ENCODE peak calls at places on chromosomes 16 and 17, in six cellular contexts. R is H9, X is HCT116, A is SK-N-SH, V is GM23248, N is fibroblast of lung. Y is an unnamed sample.

GRCh38 chr17:13776027-13776551 is 174.4 kb upstream of the HS3ST3A1 start:
- DNase-seq in V (peak; percentile 48), A (peak; percentile 10), R (no peak), N (no peak), X (no peak), Y (no peak)

GRCh38 chr16:31052131-31052530 is 18.8 kb downstream of the STX4 start:
- DNase-seq in R (no peak), N (peak; percentile 92), A (no peak), X (peak; percentile 72), V (peak; percentile 97), Y (no peak)

GRCh38 chr16:4477966-4478365 is 1.8 kb downstream of the HMOX2 start:
- DNase-seq in X (peak; percentile 45), A (peak; percentile 31), R (no peak), V (peak; percentile 78), N (peak; percentile 75), Y (no peak)

GRCh38 chr16:67665598-67665997 is 952 bp downstream of the ENKD1 start:
- DNase-seq in V (no peak), A (no peak), X (no peak), N (no peak), R (no peak), Y (no peak)

GRCh38 chr17:28746611-28747045 is 2.8 kb downstream of the TRAF4 start:
- DNase-seq in A (no peak), V (no peak), N (no peak), X (no peak), R (peak; percentile 78), Y (peak; percentile 91)

GRCh38 chr17:50279181-50279526 is 4.9 kb downstream of the TMEM92 start:
- DNase-seq in X (no peak), N (no peak), R (no peak), A (no peak), V (peak; percentile 52), Y (no peak)

GRCh38 chr16:12661656-12662172 is 142.0 kb downstream of the CPPED1 start:
- DNase-seq in X (peak; percentile 6), V (peak; percentile 44), N (peak; percentile 22), R (peak; percentile 76), A (no peak), Y (no peak)

GRCh38 chr17:15341385-15341849 is at the start of gene TEKT3:
- DNase-seq in X (no peak), R (peak; percentile 99), A (peak; percentile 94), V (peak; percentile 71), N (peak; percentile 73), Y (peak; percentile 94)

GRCh38 chr17:5580974-5581373 is 3.3 kb downstream of the NLRP1 start:
- DNase-seq in X (no peak), R (no peak), A (no peak), N (no peak), V (no peak), Y (no peak)

GRCh38 chr17:27318228-27318627 is 24.3 kb downstream of the WSB1 start:
- DNase-seq in A (no peak), N (no peak), V (no peak), X (no peak), R (peak; percentile 13), Y (no peak)

GRCh38 chr17:27315796-27316465 is 22.0 kb downstream of the WSB1 start:
- DNase-seq in A (no peak), R (no peak), X (no peak), N (no peak), V (no peak), Y (no peak)

GRCh38 chr17:27320222-27320560 is 26.3 kb downstream of the WSB1 start:
- DNase-seq in X (no peak), R (peak; percentile 21), A (no peak), V (no peak), N (no peak), Y (no peak)

GRCh38 chr17:27319536-27320221 is 25.8 kb downstream of the WSB1 start:
- DNase-seq in A (no peak), V (peak; percentile 80), N (peak; percentile 60), X (no peak), R (peak; percentile 28), Y (peak; percentile 90)

GRCh38 chr17:27318633-27319032 is 24.7 kb downstream of the WSB1 start:
- DNase-seq in V (no peak), A (no peak), R (peak; percentile 16), N (no peak), X (no peak), Y (no peak)
- H3K9me3 ChIP-seq in V (no peaks in the 10 kb centered on the region), A (no peaks in the 10 kb centered on the region), R (no peaks in the 10 kb centered on the region), N (no peaks in the 10 kb centered on the region), X (no peaks in the 10 kb centered on the region), Y (no peaks in the 10 kb centered on the region)

GRCh38 chr17:46026815-46027125 is 27.7 kb downstream of the STH start:
- DNase-seq in N (no peak), X (no peak), A (no peak), V (no peak), R (no peak), Y (peak; percentile 48)
- H3K9ac ChIP-seq in N (no peak overlapping the region), X (no peak overlapping the region), A (no peak overlapping the region), V (no peak overlapping the region), R (no peak overlapping the region), Y (no peak overlapping the region)

GRCh38 chr16:20002936-20003335 is 70.8 kb downstream of the GPR139 start:
- DNase-seq in V (no peak), N (no peak), X (no peak), R (no peak), A (no peak), Y (no peak)
- H3K9me3 ChIP-seq in V (no peaks in the 10 kb centered on the region), N (no peaks in the 10 kb centered on the region), X (no peaks in the 10 kb centered on the region), R (no peaks in the 10 kb centered on the region), A (no peaks in the 10 kb centered on the region), Y (no peaks in the 10 kb centered on the region)

DNA sequence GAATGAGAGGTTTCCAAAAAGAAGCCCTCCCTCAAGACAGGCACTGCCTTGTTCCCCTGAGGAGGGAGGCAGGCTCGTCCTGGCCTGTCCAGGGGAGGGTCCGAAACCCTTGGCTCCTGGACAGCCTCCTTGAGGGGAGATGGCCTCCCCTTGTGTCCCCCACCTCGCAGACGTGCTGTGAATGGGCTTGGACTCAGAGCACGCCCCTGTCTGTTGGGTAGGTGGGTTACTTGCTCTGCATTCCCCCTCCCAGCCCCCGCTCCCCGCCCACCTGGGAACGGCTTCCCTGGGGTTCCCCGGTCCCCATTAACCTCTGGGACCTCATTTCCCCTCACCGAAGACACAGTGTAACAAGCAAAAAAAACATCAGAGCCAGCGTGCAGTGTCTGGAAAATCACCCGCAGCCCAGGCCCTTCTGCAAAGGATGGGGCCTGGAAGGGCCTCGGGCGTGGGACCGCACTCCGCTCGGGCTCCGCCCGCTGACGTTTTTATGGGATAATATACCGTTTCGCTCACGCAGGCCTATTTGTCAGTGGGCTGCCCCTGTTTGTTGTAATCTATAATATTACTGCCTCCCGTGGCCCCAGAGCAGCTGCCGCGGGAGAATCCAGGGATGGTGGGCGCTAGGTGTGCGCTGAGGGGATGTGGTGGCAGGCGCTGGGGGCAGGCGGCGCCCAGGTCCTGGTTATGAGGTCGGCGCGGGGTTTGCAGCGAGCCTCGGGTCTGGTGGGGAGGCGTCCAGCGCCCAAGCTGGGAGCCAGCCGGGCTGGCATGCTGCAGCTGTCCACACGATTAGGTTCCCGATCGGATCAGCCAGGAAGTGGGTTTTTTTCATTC is 11.1 kb downstream of the BAHCC1 start:
- DNase-seq in X (no peak), V (no peak), R (no peak), N (no peak), A (peak; percentile 81), Y (no peak)
- H3K9ac ChIP-seq in X (no peak overlapping the region), V (no peak overlapping the region), R (no peak overlapping the region), N (no peak overlapping the region), A (no peak overlapping the region), Y (no peak overlapping the region)

DNA sequence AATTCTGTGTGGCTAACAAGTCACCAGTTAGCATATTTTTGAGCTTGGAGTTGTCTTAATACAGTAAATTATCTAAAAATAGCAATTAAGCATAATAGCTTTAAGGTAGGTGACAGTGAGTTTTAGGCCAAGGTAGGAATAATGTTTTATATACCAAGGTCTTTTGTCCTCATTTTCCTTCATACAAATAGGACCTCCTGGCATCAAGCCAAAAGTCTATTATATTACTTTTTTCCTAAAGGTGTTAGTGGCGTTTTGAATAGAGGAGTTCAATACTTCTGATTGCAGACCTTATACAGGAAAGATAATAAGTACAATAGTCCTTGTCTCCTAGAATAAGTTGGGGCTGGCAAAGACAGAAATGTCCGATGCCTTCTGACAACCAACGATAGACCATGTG is 2277.7 kb downstream of the TP53TG3F start:
- DNase-seq in A (no peak), N (no peak), X (no peak), V (peak; percentile 1), R (no peak), Y (no peak)
- H3K9me3 ChIP-seq in A (no peaks in the 10 kb centered on the region), N (no peaks in the 10 kb centered on the region), X (no peaks in the 10 kb centered on the region), V (no peaks in the 10 kb centered on the region), R (peaks cover 86% of the 10 kb centered on the region), Y (peaks cover 3% of the 10 kb centered on the region)

GRCh38 chr17:35018814-35019213 is 38.5 kb downstream of the LIG3 start:
- DNase-seq in N (no peak), R (no peak), A (no peak), X (no peak), V (no peak), Y (no peak)

GRCh38 chr17:35023538-35023937 is 40.0 kb downstream of the RFFL start:
- DNase-seq in V (no peak), R (no peak), A (no peak), X (no peak), N (no peak), Y (no peak)

GRCh38 chr17:35022536-35023063 is 40.9 kb downstream of the RFFL start:
- DNase-seq in A (no peak), X (no peak), N (peak; percentile 93), R (no peak), V (peak; percentile 93), Y (peak; percentile 89)

GRCh38 chr17:35019386-35020179 is 39.3 kb downstream of the LIG3 start:
- DNase-seq in X (no peak), R (no peak), A (no peak), V (no peak), N (no peak), Y (no peak)

DNA sequence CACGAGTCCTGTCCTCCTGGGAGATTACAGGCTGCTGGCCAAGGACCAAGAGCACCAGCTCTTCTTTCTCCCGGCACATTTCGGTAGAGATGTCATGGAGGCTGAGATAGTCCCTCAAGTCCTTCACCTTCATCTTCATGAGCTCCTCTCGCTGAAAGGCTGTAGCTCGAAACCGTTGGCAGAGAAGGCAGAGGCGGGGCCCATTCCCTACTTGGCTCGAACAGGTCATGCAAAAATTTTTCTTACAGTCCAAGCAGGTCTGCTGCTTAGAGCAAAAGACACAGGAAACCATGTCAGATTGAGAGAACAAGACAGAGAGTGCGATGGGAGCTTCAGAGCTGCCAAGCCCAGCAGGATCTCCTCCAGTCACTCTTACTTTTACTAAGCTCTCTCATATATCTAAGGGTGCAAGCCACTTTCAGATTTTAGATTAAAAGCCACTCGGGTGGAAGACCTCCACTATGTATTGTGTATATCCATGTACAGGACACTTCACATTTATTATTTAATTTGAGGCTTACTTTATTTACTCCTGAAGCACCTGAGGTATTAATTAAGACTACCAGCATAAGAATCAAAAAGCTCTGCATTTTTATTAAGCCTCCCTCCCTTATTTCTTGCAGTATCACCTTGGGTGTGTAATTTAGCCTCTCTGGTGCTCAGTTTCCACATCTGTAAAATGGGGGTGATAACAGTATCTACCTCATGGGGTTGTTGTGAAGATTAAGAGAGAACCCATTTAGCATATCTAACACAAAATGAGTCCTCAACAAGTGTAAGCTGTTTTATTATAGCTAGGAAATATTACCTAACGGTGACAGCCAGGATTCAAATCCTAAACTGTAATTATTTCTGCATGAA is 41.4 kb downstream of the LIG3 start:
- DNase-seq in X (no peak), V (no peak), A (no peak), N (no peak), R (no peak), Y (no peak)
- H3K9ac ChIP-seq in X (no peak overlapping the region), V (peak overlapping the region; percentile 64), A (peak overlapping the region; percentile 70), N (no peak overlapping the region), R (no peak overlapping the region), Y (no peak overlapping the region)